ENCODE peak calls at places on chromosomes 12 and 14, in six cellular contexts. Z, J, S, C, A and Y are unnamed samples.

GRCh38 chr14:104344815-104345214 is 206.4 kb downstream of the KIF26A start:
- DNase-seq in C (no peak), J (no peak), Z (no peak), A (no peak), S (no peak), Y (no peak)

GRCh38 chr14:56810850-56811595 is 744 bp upstream of the OTX2 start:
- DNase-seq in S (no peak), Z (no peak), C (no peak), A (no peak), J (no peak), Y (no peak)

GRCh38 chr14:99271951-99272668 is at the start of gene BCL11B:
- DNase-seq in Z (peak), J (peak), A (peak), C (peak), S (peak), Y (peak)

GRCh38 chr14:96274122-96274910 is 18.3 kb downstream of the BDKRB1 start:
- DNase-seq in J (no peak), S (no peak), C (no peak), Z (no peak), A (peak), Y (no peak)

GRCh38 chr14:96058606-96059200 is 19.5 kb downstream of the C14orf132 start:
- DNase-seq in Z (no peak), S (no peak), J (no peak), C (no peak), A (no peak), Y (no peak)

GRCh38 chr12:2690348-2691000 is 104.3 kb upstream of the FKBP4 start:
- DNase-seq in C (no peak), A (no peak), J (no peak), Z (no peak), S (no peak), Y (no peak)

GRCh38 chr12:75600146-75600545 is 88.7 kb upstream of the KRR1 start:
- DNase-seq in S (no peak), A (no peak), J (no peak), C (no peak), Z (no peak), Y (no peak)

GRCh38 chr14:54001189-54001878 is 44.7 kb upstream of the BMP4 start:
- DNase-seq in Z (no peak), C (peak), J (no peak), S (no peak), A (no peak), Y (no peak)

GRCh38 chr12:75564821-75565220 is 53.4 kb upstream of the KRR1 start:
- DNase-seq in Z (no peak), A (no peak), S (no peak), C (no peak), J (no peak), Y (no peak)

GRCh38 chr12:116201908-116202307 is 75.6 kb downstream of the MED13L start:
- DNase-seq in J (no peak), Z (no peak), C (no peak), S (no peak), A (peak), Y (no peak)

GRCh38 chr12:101243074-101243473 is 33.0 kb upstream of the SLC5A8 start:
- DNase-seq in A (no peak), Z (no peak), S (no peak), J (no peak), C (peak), Y (no peak)

GRCh38 chr12:7832059-7832696 is 40.5 kb downstream of the SLC2A14 start:
- DNase-seq in J (no peak), C (peak), S (peak), Z (peak), A (peak), Y (no peak)

GRCh38 chr12:114316076-114316475 is 89.9 kb downstream of the TBX5 start:
- DNase-seq in A (peak), C (no peak), J (peak), Z (peak), S (peak), Y (no peak)

GRCh38 chr12:52018448-52019122 is 11.8 kb downstream of the TAMALIN start:
- DNase-seq in Z (no peak), A (no peak), S (no peak), J (peak), C (no peak), Y (no peak)

GRCh38 chr14:35534130-35534883 is at the start of gene INSM2:
- DNase-seq in A (peak), J (no peak), S (no peak), Z (no peak), C (peak), Y (no peak)

GRCh38 chr12:81206425-81206824 is 128.5 kb downstream of the ACSS3 start:
- DNase-seq in Z (no peak), C (no peak), J (no peak), A (no peak), S (no peak), Y (no peak)

GRCh38 chr12:60194682-60195081 is 598.9 kb downstream of the SLC16A7 start:
- DNase-seq in J (no peak), A (no peak), C (peak), Z (peak), S (no peak), Y (no peak)

GRCh38 chr12:122980192-122981035 is at the start of gene ARL6IP4:
- DNase-seq in A (peak), J (peak), C (peak), Z (peak), S (peak), Y (no peak)

GRCh38 chr12:92987362-92987761 is 58.3 kb upstream of the EEA1 start:
- DNase-seq in J (no peak), A (peak), C (peak), Z (peak), S (peak), Y (peak)

GRCh38 chr14:74518221-74518620 is 24.7 kb downstream of the ISCA2 start:
- DNase-seq in S (no peak), J (no peak), C (peak), A (no peak), Z (no peak), Y (no peak)

GRCh38 chr14:43647302-43647701 is 859.8 kb downstream of the FSCB start:
- DNase-seq in S (no peak), J (no peak), A (no peak), Z (no peak), C (no peak), Y (no peak)

GRCh38 chr12:45268672-45269406 is 52.9 kb downstream of the ANO6 start:
- DNase-seq in C (peak), J (peak), Z (peak), A (peak), S (peak), Y (peak)

GRCh38 chr14:99393059-99393655 is 87.5 kb downstream of the SETD3 start:
- DNase-seq in C (peak), J (no peak), S (peak), Z (peak), A (peak), Y (no peak)

GRCh38 chr12:67193705-67194104 is 75.5 kb upstream of the CAND1 start:
- DNase-seq in C (peak), A (peak), Z (peak), S (peak), J (peak), Y (no peak)

GRCh38 chr14:54529811-54530210 is 20.1 kb downstream of the CGRRF1 start:
- DNase-seq in A (no peak), S (no peak), J (no peak), C (peak), Z (peak), Y (peak)

GRCh38 chr14:37622231-37622923 is 26.9 kb downstream of the TTC6 start:
- DNase-seq in A (peak), C (no peak), J (no peak), S (no peak), Z (no peak), Y (no peak)

GRCh38 chr14:78403278-78403815 is 233.2 kb downstream of the NRXN3 start:
- DNase-seq in S (no peak), Z (peak), A (no peak), J (no peak), C (peak), Y (no peak)

GRCh38 chr12:102534899-102535298 is 54.5 kb upstream of the IGF1 start:
- DNase-seq in S (no peak), Z (no peak), J (no peak), C (no peak), A (peak), Y (no peak)

GRCh38 chr14:38420045-38420444 is 164.2 kb upstream of the CLEC14A start:
- DNase-seq in J (no peak), Z (no peak), S (no peak), A (peak), C (no peak), Y (no peak)

GRCh38 chr14:36660736-36661505 is 739 bp upstream of the PAX9 start:
- DNase-seq in A (no peak), Z (no peak), J (no peak), C (no peak), S (peak), Y (no peak)

GRCh38 chr12:2543801-2544200 is 251.0 kb upstream of the FKBP4 start:
- DNase-seq in S (no peak), C (no peak), J (no peak), Z (no peak), A (no peak), Y (no peak)

GRCh38 chr12:130778776-130779175 is 60.3 kb downstream of the STX2 start:
- DNase-seq in S (no peak), J (no peak), A (no peak), C (no peak), Z (no peak), Y (no peak)

GRCh38 chr12:131852551-131853299 is 24.5 kb downstream of the MMP17 start:
- DNase-seq in A (peak), Z (no peak), S (no peak), C (no peak), J (peak), Y (no peak)

GRCh38 chr12:31444801-31445200 is 118.9 kb upstream of the SINHCAF start:
- DNase-seq in A (no peak), S (peak), J (no peak), Z (no peak), C (no peak), Y (no peak)

GRCh38 chr12:89350260-89350659 is 2.0 kb downstream of the DUSP6 start:
- DNase-seq in Z (no peak), A (no peak), S (no peak), C (no peak), J (no peak), Y (no peak)

GRCh38 chr12:104877107-104877705 is 80.9 kb downstream of the SLC41A2 start:
- DNase-seq in J (no peak), S (peak), C (peak), A (peak), Z (peak), Y (no peak)

GRCh38 chr14:31154956-31155355 is 52.6 kb downstream of the HECTD1 start:
- DNase-seq in J (no peak), Z (no peak), C (no peak), A (no peak), S (no peak), Y (no peak)

GRCh38 chr14:28762290-28762948 is 4.2 kb upstream of the FOXG1 start:
- DNase-seq in C (no peak), J (no peak), Z (no peak), S (no peak), A (no peak), Y (no peak)

GRCh38 chr12:63068857-63069442 is 82.1 kb downstream of the AVPR1A start:
- DNase-seq in Z (peak), J (no peak), C (peak), S (peak), A (peak), Y (peak)